ENCODE peak calls at places on chromosomes 6 and 20, in eight cellular contexts. Q, N, W, V, O, A, H and E are unnamed samples.
A peak's percentile ranks its signal among the peaks of the same experiment; 100 is the strongest.

GRCh38 chr6:111558690-111559192 is 46.9 kb downstream of the TRAF3IP2 start:
- DNase-seq in Q (no peak), N (no peak), W (no peak), V (no peak), O (no peak), A (no peak), H (no peak), E (no peak)

GRCh38 chr6:75207211-75207984 is 1.5 kb upstream of the COL12A1 start:
- DNase-seq in Q (peak; percentile 32), N (no peak), W (no peak), V (no peak), O (no peak), A (peak; percentile 60), H (no peak), E (peak; percentile 60)

GRCh38 chr6:66568271-66568670 is 861.2 kb upstream of the EYS start:
- DNase-seq in Q (no peak), N (no peak), W (no peak), V (no peak), O (no peak), A (peak; percentile 33), H (no peak), E (no peak)

GRCh38 chr6:5333653-5334052 is 72.3 kb downstream of the FARS2 start:
- DNase-seq in Q (peak; percentile 77), N (no peak), W (no peak), V (no peak), O (no peak), A (no peak), H (peak; percentile 9), E (no peak)

GRCh38 chr20:52682271-52682670 is 289.9 kb upstream of the TSHZ2 start:
- DNase-seq in Q (no peak), N (no peak), W (no peak), V (no peak), O (no peak), A (no peak), H (no peak), E (no peak)

GRCh38 chr6:158002249-158002950 is 20.7 kb downstream of the SYNJ2 start:
- DNase-seq in Q (no peak), N (no peak), W (no peak), V (no peak), O (no peak), A (no peak), H (no peak), E (peak; percentile 89)

GRCh38 chr6:101114703-101115102 is 233.6 kb upstream of the ASCC3 start:
- DNase-seq in Q (peak; percentile 55), N (no peak), W (no peak), V (no peak), O (peak; percentile 7), A (peak; percentile 49), H (no peak), E (no peak)

GRCh38 chr6:162509821-162510220 is 217.7 kb downstream of the PRKN start:
- DNase-seq in Q (no peak), N (no peak), W (no peak), V (no peak), O (no peak), A (no peak), H (no peak), E (no peak)

GRCh38 chr6:47839645-47840044 is 57.8 kb downstream of the OPN5 start:
- DNase-seq in Q (no peak), N (no peak), W (no peak), V (no peak), O (no peak), A (no peak), H (no peak), E (no peak)

GRCh38 chr6:26554669-26555504 is 16.7 kb downstream of the HMGN4 start:
- DNase-seq in Q (peak; percentile 72), N (peak; percentile 39), W (peak; percentile 60), V (no peak), O (peak; percentile 73), A (peak; percentile 68), H (peak; percentile 80), E (peak; percentile 54)

GRCh38 chr6:161117942-161118341 is 126.4 kb downstream of the MAP3K4 start:
- DNase-seq in Q (no peak), N (no peak), W (no peak), V (no peak), O (no peak), A (no peak), H (no peak), E (no peak)

GRCh38 chr6:27188206-27188884 is 59.2 kb upstream of the PRSS16 start:
- DNase-seq in Q (peak; percentile 83), N (no peak), W (no peak), V (no peak), O (peak; percentile 65), A (peak; percentile 89), H (peak; percentile 89), E (peak; percentile 88)

GRCh38 chr20:13717631-13718044 is 67.1 kb downstream of the ESF1 start:
- DNase-seq in Q (no peak), N (no peak), W (no peak), V (no peak), O (peak; percentile 17), A (peak; percentile 21), H (no peak), E (no peak)

GRCh38 chr6:145026267-145026679 is 709.0 kb downstream of the EPM2A start:
- DNase-seq in Q (no peak), N (no peak), W (no peak), V (no peak), O (no peak), A (no peak), H (no peak), E (no peak)

GRCh38 chr20:1945134-1945618 is 48.7 kb downstream of the PDYN start:
- DNase-seq in Q (peak; percentile 64), N (no peak), W (no peak), V (no peak), O (no peak), A (no peak), H (no peak), E (peak; percentile 37)